ENCODE peak calls at places on chromosomes 6 and 20, in five cellular contexts. One of them, this sample, is unnamed.

GRCh38 chr6:111377558-111378120 is 105.4 kb downstream of the REV3L start:
- DNase-seq in H9: no peak
- DNase-seq in hypothalamus: no peak
- DNase-seq in BJ: no peak
- DNase-seq in activated naive CD4-positive, alpha-beta T cell: no peak
- DNase-seq in this sample: no peak

GRCh38 chr6:43635387-43636311 is at the start of gene MAD2L1BP:
- DNase-seq in BJ: no peak
- DNase-seq in activated naive CD4-positive, alpha-beta T cell: peak
- DNase-seq in hypothalamus: peak
- DNase-seq in H9: peak
- DNase-seq in this sample: peak

GRCh38 chr6:82396964-82397761 is 33.5 kb downstream of the TPBG start:
- DNase-seq in hypothalamus: no peak
- DNase-seq in BJ: peak
- DNase-seq in activated naive CD4-positive, alpha-beta T cell: no peak
- DNase-seq in H9: no peak
- DNase-seq in this sample: no peak

GRCh38 chr6:97305676-97306075 is 22.7 kb upstream of the MMS22L start:
- DNase-seq in hypothalamus: no peak
- DNase-seq in activated naive CD4-positive, alpha-beta T cell: no peak
- DNase-seq in H9: no peak
- DNase-seq in BJ: no peak
- DNase-seq in this sample: no peak

GRCh38 chr6:121677551-121677950 is 242.1 kb downstream of the GJA1 start:
- DNase-seq in BJ: no peak
- DNase-seq in H9: no peak
- DNase-seq in hypothalamus: no peak
- DNase-seq in activated naive CD4-positive, alpha-beta T cell: no peak
- DNase-seq in this sample: no peak

GRCh38 chr6:34145161-34146020 is 496 bp downstream of the GRM4 start:
- DNase-seq in activated naive CD4-positive, alpha-beta T cell: no peak
- DNase-seq in H9: peak
- DNase-seq in BJ: no peak
- DNase-seq in hypothalamus: no peak
- DNase-seq in this sample: no peak

GRCh38 chr6:53313784-53314382 is 34.9 kb downstream of the ELOVL5 start:
- DNase-seq in H9: no peak
- DNase-seq in BJ: no peak
- DNase-seq in hypothalamus: no peak
- DNase-seq in activated naive CD4-positive, alpha-beta T cell: no peak
- DNase-seq in this sample: no peak

GRCh38 chr20:59032713-59033059 is 551 bp upstream of the ATP5F1E start:
- DNase-seq in activated naive CD4-positive, alpha-beta T cell: no peak
- DNase-seq in hypothalamus: no peak
- DNase-seq in H9: no peak
- DNase-seq in BJ: no peak
- DNase-seq in this sample: no peak

GRCh38 chr6:75855047-75855446 is 106.0 kb downstream of the MYO6 start:
- DNase-seq in hypothalamus: no peak
- DNase-seq in activated naive CD4-positive, alpha-beta T cell: no peak
- DNase-seq in BJ: peak
- DNase-seq in H9: no peak
- DNase-seq in this sample: no peak